ENCODE peak calls at places on chromosomes 11 and 22, in six cellular contexts. I, F, N, K, Q and L are unnamed samples.

GRCh38 chr11:125312812-125313211 is 148.3 kb downstream of the PKNOX2 start:
- DNase-seq in I (no peak), F (no peak), N (no peak), K (no peak), Q (no peak), L (no peak)

GRCh38 chr22:39306456-39307361 is 12.7 kb downstream of the RPL3 start:
- DNase-seq in I (no peak), F (peak; percentile 36), N (no peak), K (no peak), Q (peak; percentile 30), L (peak; percentile 54)

GRCh38 chr22:41512421-41513194 is 31.7 kb downstream of the POLR3H start:
- DNase-seq in I (no peak), F (peak; percentile 48), N (peak; percentile 79), K (peak; percentile 69), Q (no peak), L (no peak)

GRCh38 chr11:35142481-35143207 is 3.7 kb downstream of the CD44 start:
- DNase-seq in I (no peak), F (peak; percentile 82), N (peak; percentile 46), K (peak; percentile 76), Q (no peak), L (no peak)

GRCh38 chr11:73729594-73730206 is 31.2 kb downstream of the RAB6A start:
- DNase-seq in I (no peak), F (peak; percentile 9), N (no peak), K (peak; percentile 8), Q (no peak), L (no peak)

GRCh38 chr11:35223429-35223828 is 84.5 kb downstream of the CD44 start:
- DNase-seq in I (peak; percentile 25), F (no peak), N (peak; percentile 30), K (peak; percentile 75), Q (no peak), L (no peak)

GRCh38 chr11:84103096-84103495 is 816.9 kb upstream of the CCDC90B start:
- DNase-seq in I (peak; percentile 37), F (no peak), N (no peak), K (no peak), Q (no peak), L (no peak)

GRCh38 chr11:64238999-64239398 is 1.9 kb upstream of the FKBP2 start:
- DNase-seq in I (no peak), F (no peak), N (no peak), K (no peak), Q (no peak), L (no peak)

GRCh38 chr11:18248561-18248960 is at the start of gene SAA2:
- DNase-seq in I (no peak), F (peak; percentile 31), N (no peak), K (peak; percentile 21), Q (no peak), L (no peak)

GRCh38 chr11:104776501-104777170 is 121.6 kb downstream of the CASP12 start:
- DNase-seq in I (no peak), F (no peak), N (peak; percentile 11), K (no peak), Q (no peak), L (no peak)

GRCh38 chr11:76680517-76681425 is 10.2 kb upstream of the LRRC32 start:
- DNase-seq in I (peak; percentile 34), F (peak; percentile 78), N (peak; percentile 85), K (peak; percentile 73), Q (peak; percentile 45), L (peak; percentile 60)

GRCh38 chr11:27385245-27385644 is 22.2 kb upstream of the CCDC34 start:
- DNase-seq in I (no peak), F (peak; percentile 97), N (peak; percentile 53), K (peak; percentile 42), Q (no peak), L (no peak)

GRCh38 chr11:81497202-81497804 is 1236.4 kb downstream of the FAM181B start:
- DNase-seq in I (no peak), F (peak; percentile 38), N (peak; percentile 13), K (peak; percentile 9), Q (no peak), L (no peak)